ENCODE peak calls at places on chromosomes 12 and 14, in seven cellular contexts. One of them, this sample, is unnamed.

GRCh38 chr14:32620303-32620702 is 291.2 kb downstream of the AKAP6 start:
- DNase-seq in fibroblast of pulmonary artery: no peak
- DNase-seq in activated effector memory CD4-positive, alpha-beta T cell treated with Interleukin-2 at 50 U/mL for 16 hours: no peak
- DNase-seq in fibroblast of lung: no peak
- DNase-seq in progenitor cell of endocrine pancreas: no peak
- DNase-seq in tibial artery: no peak
- DNase-seq in stimulated activated CD8-positive, alpha-beta memory T cell treated with anti-CD3 and anti-CD28 coated beads, Interleukin-7, amount 100 ng/mL, for 24 hours: no peak
- DNase-seq in this sample: no peak

GRCh38 chr12:93699271-93700141 is 22.3 kb downstream of the CRADD start:
- DNase-seq in activated effector memory CD4-positive, alpha-beta T cell treated with Interleukin-2 at 50 U/mL for 16 hours: no peak
- DNase-seq in tibial artery: no peak
- DNase-seq in fibroblast of pulmonary artery: peak; percentile 56
- DNase-seq in progenitor cell of endocrine pancreas: no peak
- DNase-seq in fibroblast of lung: peak; percentile 65
- DNase-seq in stimulated activated CD8-positive, alpha-beta memory T cell treated with anti-CD3 and anti-CD28 coated beads, Interleukin-7, amount 100 ng/mL, for 24 hours: no peak
- DNase-seq in this sample: peak; percentile 69

GRCh38 chr14:35254736-35255135 is 37.4 kb upstream of the PSMA6 start:
- DNase-seq in fibroblast of lung: no peak
- DNase-seq in stimulated activated CD8-positive, alpha-beta memory T cell treated with anti-CD3 and anti-CD28 coated beads, Interleukin-7, amount 100 ng/mL, for 24 hours: no peak
- DNase-seq in activated effector memory CD4-positive, alpha-beta T cell treated with Interleukin-2 at 50 U/mL for 16 hours: no peak
- DNase-seq in fibroblast of pulmonary artery: no peak
- DNase-seq in progenitor cell of endocrine pancreas: no peak
- DNase-seq in tibial artery: no peak
- DNase-seq in this sample: no peak

GRCh38 chr14:104245723-104246122 is 107.3 kb downstream of the KIF26A start:
- DNase-seq in progenitor cell of endocrine pancreas: no peak
- DNase-seq in tibial artery: no peak
- DNase-seq in activated effector memory CD4-positive, alpha-beta T cell treated with Interleukin-2 at 50 U/mL for 16 hours: no peak
- DNase-seq in fibroblast of pulmonary artery: no peak
- DNase-seq in stimulated activated CD8-positive, alpha-beta memory T cell treated with anti-CD3 and anti-CD28 coated beads, Interleukin-7, amount 100 ng/mL, for 24 hours: no peak
- DNase-seq in fibroblast of lung: no peak
- DNase-seq in this sample: no peak

GRCh38 chr14:65371784-65372183 is 40.7 kb upstream of the FUT8 start:
- DNase-seq in fibroblast of lung: no peak
- DNase-seq in progenitor cell of endocrine pancreas: no peak
- DNase-seq in activated effector memory CD4-positive, alpha-beta T cell treated with Interleukin-2 at 50 U/mL for 16 hours: no peak
- DNase-seq in stimulated activated CD8-positive, alpha-beta memory T cell treated with anti-CD3 and anti-CD28 coated beads, Interleukin-7, amount 100 ng/mL, for 24 hours: no peak
- DNase-seq in fibroblast of pulmonary artery: no peak
- DNase-seq in tibial artery: no peak
- DNase-seq in this sample: no peak

GRCh38 chr14:77203611-77204456 is 22.2 kb downstream of the TMEM63C start:
- DNase-seq in tibial artery: no peak
- DNase-seq in activated effector memory CD4-positive, alpha-beta T cell treated with Interleukin-2 at 50 U/mL for 16 hours: no peak
- DNase-seq in stimulated activated CD8-positive, alpha-beta memory T cell treated with anti-CD3 and anti-CD28 coated beads, Interleukin-7, amount 100 ng/mL, for 24 hours: no peak
- DNase-seq in progenitor cell of endocrine pancreas: no peak
- DNase-seq in fibroblast of lung: no peak
- DNase-seq in fibroblast of pulmonary artery: no peak
- DNase-seq in this sample: peak; percentile 39

GRCh38 chr14:67358914-67359313 is 690 bp downstream of the ATP6V1D start:
- DNase-seq in activated effector memory CD4-positive, alpha-beta T cell treated with Interleukin-2 at 50 U/mL for 16 hours: no peak
- DNase-seq in stimulated activated CD8-positive, alpha-beta memory T cell treated with anti-CD3 and anti-CD28 coated beads, Interleukin-7, amount 100 ng/mL, for 24 hours: no peak
- DNase-seq in progenitor cell of endocrine pancreas: no peak
- DNase-seq in tibial artery: no peak
- DNase-seq in fibroblast of lung: no peak
- DNase-seq in fibroblast of pulmonary artery: no peak
- DNase-seq in this sample: peak; percentile 19

GRCh38 chr12:9721394-9722092 is 11.4 kb downstream of the CLECL1 start:
- DNase-seq in fibroblast of pulmonary artery: peak; percentile 41
- DNase-seq in activated effector memory CD4-positive, alpha-beta T cell treated with Interleukin-2 at 50 U/mL for 16 hours: no peak
- DNase-seq in fibroblast of lung: peak; percentile 58
- DNase-seq in progenitor cell of endocrine pancreas: no peak
- DNase-seq in tibial artery: no peak
- DNase-seq in stimulated activated CD8-positive, alpha-beta memory T cell treated with anti-CD3 and anti-CD28 coated beads, Interleukin-7, amount 100 ng/mL, for 24 hours: no peak
- DNase-seq in this sample: no peak

GRCh38 chr12:112584266-112584722 is 165.5 kb downstream of the PTPN11 start:
- DNase-seq in activated effector memory CD4-positive, alpha-beta T cell treated with Interleukin-2 at 50 U/mL for 16 hours: no peak
- DNase-seq in fibroblast of pulmonary artery: no peak
- DNase-seq in stimulated activated CD8-positive, alpha-beta memory T cell treated with anti-CD3 and anti-CD28 coated beads, Interleukin-7, amount 100 ng/mL, for 24 hours: no peak
- DNase-seq in fibroblast of lung: no peak
- DNase-seq in tibial artery: no peak
- DNase-seq in progenitor cell of endocrine pancreas: no peak
- DNase-seq in this sample: peak; percentile 87

GRCh38 chr12:95237315-95237714 is 19.7 kb downstream of the VEZT start:
- DNase-seq in activated effector memory CD4-positive, alpha-beta T cell treated with Interleukin-2 at 50 U/mL for 16 hours: no peak
- DNase-seq in fibroblast of pulmonary artery: peak; percentile 26
- DNase-seq in progenitor cell of endocrine pancreas: no peak
- DNase-seq in tibial artery: no peak
- DNase-seq in fibroblast of lung: no peak
- DNase-seq in stimulated activated CD8-positive, alpha-beta memory T cell treated with anti-CD3 and anti-CD28 coated beads, Interleukin-7, amount 100 ng/mL, for 24 hours: no peak
- DNase-seq in this sample: no peak

GRCh38 chr12:20513189-20513588 is 144.9 kb downstream of the PDE3A start:
- DNase-seq in activated effector memory CD4-positive, alpha-beta T cell treated with Interleukin-2 at 50 U/mL for 16 hours: no peak
- DNase-seq in tibial artery: no peak
- DNase-seq in stimulated activated CD8-positive, alpha-beta memory T cell treated with anti-CD3 and anti-CD28 coated beads, Interleukin-7, amount 100 ng/mL, for 24 hours: no peak
- DNase-seq in fibroblast of lung: peak; percentile 28
- DNase-seq in progenitor cell of endocrine pancreas: no peak
- DNase-seq in fibroblast of pulmonary artery: peak; percentile 38
- DNase-seq in this sample: no peak

This sample was measured in T47D.